ENCODE peak calls at places on chromosomes 5 and 9, in five cellular contexts. One of them, this sample, is unnamed. For H4K20me1 and H3K4me1, the result is how much of the 10 kb centered on the place peaks cover.

GRCh38 chr9:93091453-93092081 is 4.5 kb upstream of the CARD19 start:
- DNase-seq in OCI-LY7: no peak
- DNase-seq in neural progenitor cell: peak
- DNase-seq in hepatocyte: peak
- DNase-seq in GM23338: no peak
- DNase-seq in this sample: peak

GRCh38 chr5:114325552-114325951 is 36.3 kb upstream of the KCNN2 start:
- DNase-seq in OCI-LY7: no peak
- DNase-seq in hepatocyte: peak
- DNase-seq in neural progenitor cell: no peak
- DNase-seq in GM23338: no peak
- DNase-seq in this sample: no peak

GRCh38 chr9:33840381-33840780 is 23.4 kb downstream of the UBE2R2 start:
- DNase-seq in hepatocyte: no peak
- DNase-seq in neural progenitor cell: no peak
- DNase-seq in OCI-LY7: no peak
- DNase-seq in GM23338: no peak
- DNase-seq in this sample: no peak

GRCh38 chr9:127136081-127136879 is 13.8 kb upstream of the ANGPTL2 start:
- DNase-seq in neural progenitor cell: no peak
- DNase-seq in GM23338: no peak
- DNase-seq in OCI-LY7: no peak
- DNase-seq in hepatocyte: no peak
- DNase-seq in this sample: no peak

GRCh38 chr5:55993628-55994501 is 898 bp downstream of the IL6ST start:
- DNase-seq in neural progenitor cell: no peak
- DNase-seq in hepatocyte: no peak
- DNase-seq in GM23338: no peak
- DNase-seq in OCI-LY7: peak
- DNase-seq in this sample: peak

GRCh38 chr9:87643778-87644570 is 81.9 kb upstream of the CTSL start:
- DNase-seq in GM23338: peak
- DNase-seq in OCI-LY7: no peak
- DNase-seq in neural progenitor cell: peak
- DNase-seq in hepatocyte: no peak
- DNase-seq in this sample: no peak

GRCh38 chr9:97362777-97363545 is 48.9 kb upstream of the TDRD7 start:
- DNase-seq in hepatocyte: no peak
- DNase-seq in OCI-LY7: no peak
- DNase-seq in neural progenitor cell: no peak
- DNase-seq in GM23338: no peak
- DNase-seq in this sample: no peak

GRCh38 chr9:108463927-108464606 is 391.7 kb downstream of the ACTL7B start:
- DNase-seq in neural progenitor cell: no peak
- DNase-seq in hepatocyte: no peak
- DNase-seq in GM23338: no peak
- DNase-seq in OCI-LY7: no peak
- DNase-seq in this sample: no peak

GRCh38 chr9:75185585-75186170 is 97.4 kb downstream of the OSTF1 start:
- DNase-seq in GM23338: peak
- DNase-seq in hepatocyte: peak
- DNase-seq in neural progenitor cell: peak
- DNase-seq in OCI-LY7: peak
- DNase-seq in this sample: peak

GRCh38 chr9:37374892-37375291 is 47.6 kb upstream of the GRHPR start:
- DNase-seq in OCI-LY7: peak
- DNase-seq in hepatocyte: no peak
- DNase-seq in neural progenitor cell: no peak
- DNase-seq in GM23338: no peak
- DNase-seq in this sample: no peak

GRCh38 chr9:94952553-94953373 is 226.3 kb downstream of the AOPEP start:
- DNase-seq in GM23338: no peak
- DNase-seq in OCI-LY7: peak
- DNase-seq in neural progenitor cell: no peak
- DNase-seq in hepatocyte: no peak
- DNase-seq in this sample: no peak

GRCh38 chr5:93226202-93226735 is 354.8 kb downstream of the NR2F1-AS1 start:
- DNase-seq in OCI-LY7: no peak
- DNase-seq in GM23338: no peak
- DNase-seq in neural progenitor cell: no peak
- DNase-seq in hepatocyte: no peak
- DNase-seq in this sample: no peak

GRCh38 chr9:125233678-125234077 is 7.5 kb downstream of the HSPA5 start:
- DNase-seq in GM23338: no peak
- DNase-seq in neural progenitor cell: no peak
- DNase-seq in hepatocyte: peak
- DNase-seq in OCI-LY7: no peak
- DNase-seq in this sample: peak

GRCh38 chr5:67059747-67060490 is 136.7 kb downstream of the CD180 start:
- DNase-seq in OCI-LY7: no peak
- DNase-seq in hepatocyte: no peak
- DNase-seq in GM23338: no peak
- DNase-seq in neural progenitor cell: no peak
- DNase-seq in this sample: peak

GRCh38 chr9:5574998-5575397 is 53.9 kb upstream of the RIC1 start:
- DNase-seq in neural progenitor cell: peak
- DNase-seq in hepatocyte: no peak
- DNase-seq in GM23338: peak
- DNase-seq in OCI-LY7: no peak
- DNase-seq in this sample: no peak

GRCh38 chr5:88667187-88668141 is 215.5 kb downstream of the MEF2C start:
- DNase-seq in GM23338: peak
- DNase-seq in hepatocyte: peak
- DNase-seq in OCI-LY7: peak
- DNase-seq in neural progenitor cell: peak
- DNase-seq in this sample: peak

GRCh38 chr5:54793612-54794436 is 191.6 kb downstream of the ESM1 start:
- DNase-seq in hepatocyte: no peak
- DNase-seq in OCI-LY7: no peak
- DNase-seq in neural progenitor cell: no peak
- DNase-seq in GM23338: no peak
- DNase-seq in this sample: no peak

GRCh38 chr5:144697847-144698262 is 527.2 kb downstream of the KCTD16 start:
- DNase-seq in GM23338: peak
- DNase-seq in hepatocyte: peak
- DNase-seq in neural progenitor cell: no peak
- DNase-seq in OCI-LY7: no peak
- DNase-seq in this sample: peak

GRCh38 chr9:87824886-87825285 is 57.8 kb upstream of the SPATA31E1 start:
- DNase-seq in neural progenitor cell: no peak
- DNase-seq in GM23338: no peak
- DNase-seq in OCI-LY7: no peak
- DNase-seq in hepatocyte: no peak
- DNase-seq in this sample: no peak

GRCh38 chr9:69421908-69422801 is 97.1 kb downstream of the ENTREP1 start:
- DNase-seq in hepatocyte: peak
- DNase-seq in neural progenitor cell: peak
- DNase-seq in OCI-LY7: peak
- DNase-seq in GM23338: peak
- DNase-seq in this sample: peak

GRCh38 chr5:34585601-34586104 is 70.5 kb upstream of the RAI14 start:
- DNase-seq in hepatocyte: peak
- DNase-seq in neural progenitor cell: no peak
- DNase-seq in OCI-LY7: no peak
- DNase-seq in GM23338: no peak
- DNase-seq in this sample: peak

GRCh38 chr5:34584165-34584564 is 72.0 kb upstream of the RAI14 start:
- DNase-seq in OCI-LY7: no peak
- DNase-seq in neural progenitor cell: no peak
- DNase-seq in GM23338: no peak
- DNase-seq in hepatocyte: no peak
- DNase-seq in this sample: peak

GRCh38 chr5:34583167-34583566 is 73.0 kb upstream of the RAI14 start:
- DNase-seq in OCI-LY7: no peak
- DNase-seq in hepatocyte: no peak
- DNase-seq in GM23338: no peak
- DNase-seq in neural progenitor cell: no peak
- DNase-seq in this sample: no peak

GRCh38 chr5:34580983-34581382 is 75.1 kb upstream of the RAI14 start:
- DNase-seq in hepatocyte: no peak
- DNase-seq in neural progenitor cell: peak
- DNase-seq in OCI-LY7: no peak
- DNase-seq in GM23338: no peak
- DNase-seq in this sample: no peak

DNA sequence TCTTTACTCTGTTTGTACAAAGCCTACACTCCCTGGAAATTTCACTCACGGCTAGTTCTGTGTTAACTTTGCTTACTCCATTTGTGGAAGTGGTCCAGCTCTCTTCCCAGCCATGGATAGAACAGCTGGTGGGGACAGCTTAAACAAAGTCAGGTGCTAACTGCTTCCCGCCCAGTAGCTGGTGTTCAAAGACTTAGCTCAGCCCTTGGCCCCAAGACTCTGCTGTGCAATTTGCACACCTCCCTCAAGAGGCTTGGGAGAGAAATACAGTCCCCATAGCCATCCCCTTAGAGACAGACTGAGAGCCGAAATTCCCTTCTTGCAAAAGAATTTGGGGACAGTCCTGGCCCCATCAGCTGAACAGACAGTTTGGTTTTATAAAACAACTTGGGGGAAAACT is 73.8 kb upstream of the RAI14 start:
- DNase-seq in GM23338: peak
- DNase-seq in hepatocyte: no peak
- DNase-seq in OCI-LY7: no peak
- DNase-seq in neural progenitor cell: peak
- DNase-seq in this sample: no peak
- TF ChIP-seq CTCF in GM23338: peak
- TF ChIP-seq CTCF in hepatocyte: no peak
- TF ChIP-seq CTCF in OCI-LY7: no peak
- TF ChIP-seq CTCF in neural progenitor cell: no peak
- TF ChIP-seq CTCF in this sample: no peak

GRCh38 chr9:81680506-81680905 is 8.8 kb downstream of the TLE1 start:
- DNase-seq in OCI-LY7: no peak
- DNase-seq in hepatocyte: no peak
- DNase-seq in GM23338: no peak
- DNase-seq in neural progenitor cell: peak
- DNase-seq in this sample: no peak

GRCh38 chr9:81682177-81682576 is 7.2 kb downstream of the TLE1 start:
- DNase-seq in neural progenitor cell: no peak
- DNase-seq in OCI-LY7: no peak
- DNase-seq in hepatocyte: no peak
- DNase-seq in GM23338: no peak
- DNase-seq in this sample: no peak

GRCh38 chr9:81683704-81684103 is 5.6 kb downstream of the TLE1 start:
- DNase-seq in neural progenitor cell: no peak
- DNase-seq in hepatocyte: no peak
- DNase-seq in GM23338: no peak
- DNase-seq in OCI-LY7: no peak
- DNase-seq in this sample: no peak

GRCh38 chr9:81682797-81683196 is 6.5 kb downstream of the TLE1 start:
- DNase-seq in OCI-LY7: no peak
- DNase-seq in hepatocyte: no peak
- DNase-seq in neural progenitor cell: no peak
- DNase-seq in GM23338: no peak
- DNase-seq in this sample: peak

DNA sequence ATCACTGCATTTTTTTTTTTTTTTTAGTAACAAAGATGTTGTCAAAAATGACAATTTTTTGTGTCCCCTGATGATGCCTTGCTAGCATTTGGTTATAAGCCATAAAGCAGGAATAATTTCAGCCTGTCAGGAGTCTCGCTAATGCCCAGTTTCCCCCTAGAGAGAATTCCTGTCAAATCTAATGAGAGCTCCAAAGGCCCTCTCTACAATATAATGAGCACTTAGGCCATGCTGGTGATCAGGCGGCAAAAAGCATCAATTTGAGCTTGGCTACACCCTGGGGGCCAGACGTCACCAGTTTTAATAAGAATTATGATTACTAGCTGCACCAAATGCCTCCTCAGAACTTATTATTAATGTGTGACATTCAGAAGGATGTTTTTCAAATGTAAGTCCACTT is 6.1 kb downstream of the TLE1 start:
- DNase-seq in hepatocyte: no peak
- DNase-seq in OCI-LY7: no peak
- DNase-seq in neural progenitor cell: no peak
- DNase-seq in GM23338: no peak
- DNase-seq in this sample: no peak
- H4K20me1 ChIP-seq in hepatocyte: half or more
- H4K20me1 ChIP-seq in OCI-LY7: under half
- H4K20me1 ChIP-seq in neural progenitor cell: half or more
- H4K20me1 ChIP-seq in GM23338: half or more
- H4K20me1 ChIP-seq in this sample: half or more

GRCh38 chr5:141944086-141944485 is 13.9 kb downstream of the PCDH12 start:
- DNase-seq in OCI-LY7: no peak
- DNase-seq in neural progenitor cell: no peak
- DNase-seq in GM23338: no peak
- DNase-seq in hepatocyte: no peak
- DNase-seq in this sample: no peak

GRCh38 chr5:141941307-141941706 is 16.7 kb downstream of the PCDH12 start:
- DNase-seq in GM23338: no peak
- DNase-seq in neural progenitor cell: no peak
- DNase-seq in hepatocyte: no peak
- DNase-seq in OCI-LY7: no peak
- DNase-seq in this sample: peak

GRCh38 chr5:141940695-141941271 is 17.1 kb downstream of the DELE1 start:
- DNase-seq in GM23338: peak
- DNase-seq in neural progenitor cell: no peak
- DNase-seq in hepatocyte: no peak
- DNase-seq in OCI-LY7: no peak
- DNase-seq in this sample: no peak

GRCh38 chr5:141942185-141942857 is 15.7 kb downstream of the PCDH12 start:
- DNase-seq in neural progenitor cell: no peak
- DNase-seq in hepatocyte: peak
- DNase-seq in GM23338: no peak
- DNase-seq in OCI-LY7: no peak
- DNase-seq in this sample: no peak

DNA sequence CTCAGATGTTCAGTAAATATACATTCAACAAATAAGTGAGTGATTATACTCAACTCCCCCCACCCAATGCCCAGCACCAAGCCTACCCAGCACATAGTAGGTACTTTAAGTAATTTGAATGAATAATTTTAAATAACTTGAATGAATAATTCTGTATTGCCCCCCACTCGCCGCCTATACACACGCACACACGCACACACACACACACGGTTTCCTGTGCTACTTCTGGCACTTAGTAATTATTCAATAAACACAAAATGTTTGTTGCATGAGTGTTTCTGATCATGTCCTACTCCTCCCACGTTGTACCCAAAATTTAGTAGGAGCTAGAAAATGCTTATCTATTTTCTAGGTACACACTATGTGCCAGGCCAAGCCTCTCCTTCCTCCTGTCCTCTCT is 16.2 kb downstream of the PCDH12 start:
- DNase-seq in OCI-LY7: no peak
- DNase-seq in GM23338: no peak
- DNase-seq in neural progenitor cell: no peak
- DNase-seq in hepatocyte: no peak
- DNase-seq in this sample: no peak
- H3K4me1 ChIP-seq in OCI-LY7: under half
- H3K4me1 ChIP-seq in GM23338: under half
- H3K4me1 ChIP-seq in neural progenitor cell: under half
- H3K4me1 ChIP-seq in hepatocyte: under half
- H3K4me1 ChIP-seq in this sample: under half

DNA sequence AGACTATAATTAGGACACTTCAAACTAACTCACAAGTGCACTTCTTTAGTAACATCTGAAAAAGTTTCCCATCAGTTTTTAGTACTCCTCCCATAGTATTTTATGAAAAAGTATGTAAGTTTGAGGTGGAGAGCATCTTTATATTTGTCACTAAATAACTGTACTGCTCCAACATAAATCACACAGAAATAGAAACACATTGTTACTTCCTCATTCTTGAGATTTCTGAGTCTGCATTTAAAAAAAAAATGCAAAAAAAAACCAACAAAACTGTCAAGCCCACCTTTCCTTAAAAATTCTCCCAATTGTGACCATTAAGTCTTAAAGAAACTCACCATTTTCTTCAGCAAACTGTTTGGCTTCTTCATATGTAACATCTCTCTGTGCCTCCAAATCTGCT is 18.7 kb downstream of the RAB14 start:
- DNase-seq in neural progenitor cell: no peak
- DNase-seq in GM23338: no peak
- DNase-seq in OCI-LY7: peak
- DNase-seq in hepatocyte: no peak
- DNase-seq in this sample: no peak
- TF ChIP-seq CTCF in neural progenitor cell: no peak
- TF ChIP-seq CTCF in GM23338: no peak
- TF ChIP-seq CTCF in OCI-LY7: no peak
- TF ChIP-seq CTCF in hepatocyte: no peak
- TF ChIP-seq CTCF in this sample: no peak